ENCODE peak calls at places on chromosomes 12 and 14, in six cellular contexts. One of them, this sample, is unnamed.

GRCh38 chr14:101889898-101890297 is 74.5 kb upstream of the DYNC1H1 start:
- DNase-seq in HCEC 1CT: no peak
- DNase-seq in Ammon's horn: peak
- DNase-seq in GM04503: peak
- DNase-seq in activated T-helper 9 cell treated with anti-CD3 and anti-CD28 coated beads, Interleukin-2, amount 50 U/mL, for 16 hours: no peak
- DNase-seq in iris pigment epithelial cell: peak
- DNase-seq in this sample: no peak

GRCh38 chr12:50411051-50411660 is 10.5 kb downstream of the LARP4 start:
- DNase-seq in Ammon's horn: no peak
- DNase-seq in HCEC 1CT: no peak
- DNase-seq in GM04503: no peak
- DNase-seq in iris pigment epithelial cell: peak
- DNase-seq in activated T-helper 9 cell treated with anti-CD3 and anti-CD28 coated beads, Interleukin-2, amount 50 U/mL, for 16 hours: no peak
- DNase-seq in this sample: no peak

GRCh38 chr12:3491938-3492867 is 1.2 kb downstream of the PRMT8 start:
- DNase-seq in iris pigment epithelial cell: peak
- DNase-seq in HCEC 1CT: no peak
- DNase-seq in activated T-helper 9 cell treated with anti-CD3 and anti-CD28 coated beads, Interleukin-2, amount 50 U/mL, for 16 hours: no peak
- DNase-seq in GM04503: no peak
- DNase-seq in Ammon's horn: peak
- DNase-seq in this sample: no peak

GRCh38 chr14:101478796-101479410 is 82.4 kb upstream of the DIO3 start:
- DNase-seq in activated T-helper 9 cell treated with anti-CD3 and anti-CD28 coated beads, Interleukin-2, amount 50 U/mL, for 16 hours: no peak
- DNase-seq in iris pigment epithelial cell: no peak
- DNase-seq in GM04503: no peak
- DNase-seq in HCEC 1CT: no peak
- DNase-seq in Ammon's horn: no peak
- DNase-seq in this sample: no peak

GRCh38 chr12:124518051-124518932 is 49.1 kb downstream of the NCOR2 start:
- DNase-seq in Ammon's horn: peak
- DNase-seq in activated T-helper 9 cell treated with anti-CD3 and anti-CD28 coated beads, Interleukin-2, amount 50 U/mL, for 16 hours: no peak
- DNase-seq in GM04503: peak
- DNase-seq in iris pigment epithelial cell: peak
- DNase-seq in HCEC 1CT: peak
- DNase-seq in this sample: no peak

GRCh38 chr14:33062476-33062875 is 123.8 kb downstream of the NPAS3 start:
- DNase-seq in iris pigment epithelial cell: no peak
- DNase-seq in Ammon's horn: no peak
- DNase-seq in activated T-helper 9 cell treated with anti-CD3 and anti-CD28 coated beads, Interleukin-2, amount 50 U/mL, for 16 hours: no peak
- DNase-seq in GM04503: no peak
- DNase-seq in HCEC 1CT: no peak
- DNase-seq in this sample: no peak

GRCh38 chr12:2535583-2536187 is 259.1 kb upstream of the FKBP4 start:
- DNase-seq in Ammon's horn: no peak
- DNase-seq in activated T-helper 9 cell treated with anti-CD3 and anti-CD28 coated beads, Interleukin-2, amount 50 U/mL, for 16 hours: no peak
- DNase-seq in GM04503: no peak
- DNase-seq in iris pigment epithelial cell: peak
- DNase-seq in HCEC 1CT: no peak
- DNase-seq in this sample: no peak

GRCh38 chr12:113351089-113351488 is 7.3 kb upstream of the PLBD2 start:
- DNase-seq in HCEC 1CT: no peak
- DNase-seq in GM04503: no peak
- DNase-seq in iris pigment epithelial cell: no peak
- DNase-seq in activated T-helper 9 cell treated with anti-CD3 and anti-CD28 coated beads, Interleukin-2, amount 50 U/mL, for 16 hours: no peak
- DNase-seq in Ammon's horn: no peak
- DNase-seq in this sample: no peak

GRCh38 chr12:91493308-91493707 is 310.7 kb upstream of the DCN start:
- DNase-seq in iris pigment epithelial cell: peak
- DNase-seq in GM04503: no peak
- DNase-seq in HCEC 1CT: peak
- DNase-seq in Ammon's horn: no peak
- DNase-seq in activated T-helper 9 cell treated with anti-CD3 and anti-CD28 coated beads, Interleukin-2, amount 50 U/mL, for 16 hours: no peak
- DNase-seq in this sample: no peak

GRCh38 chr12:124774054-124774461 is 89.6 kb downstream of the SCARB1 start:
- DNase-seq in GM04503: no peak
- DNase-seq in HCEC 1CT: no peak
- DNase-seq in Ammon's horn: no peak
- DNase-seq in iris pigment epithelial cell: peak
- DNase-seq in activated T-helper 9 cell treated with anti-CD3 and anti-CD28 coated beads, Interleukin-2, amount 50 U/mL, for 16 hours: no peak
- DNase-seq in this sample: peak

GRCh38 chr14:49971156-49972141 is 78.6 kb downstream of the ARF6 start:
- DNase-seq in GM04503: no peak
- DNase-seq in Ammon's horn: peak
- DNase-seq in iris pigment epithelial cell: peak
- DNase-seq in HCEC 1CT: peak
- DNase-seq in activated T-helper 9 cell treated with anti-CD3 and anti-CD28 coated beads, Interleukin-2, amount 50 U/mL, for 16 hours: no peak
- DNase-seq in this sample: no peak

GRCh38 chr14:103118019-103118662 is 5.1 kb upstream of the TNFAIP2 start:
- DNase-seq in iris pigment epithelial cell: no peak
- DNase-seq in HCEC 1CT: no peak
- DNase-seq in activated T-helper 9 cell treated with anti-CD3 and anti-CD28 coated beads, Interleukin-2, amount 50 U/mL, for 16 hours: no peak
- DNase-seq in Ammon's horn: peak
- DNase-seq in GM04503: no peak
- DNase-seq in this sample: no peak

GRCh38 chr14:100304825-100305445 is 1.3 kb downstream of the SLC25A29 start:
- DNase-seq in GM04503: no peak
- DNase-seq in Ammon's horn: peak
- DNase-seq in HCEC 1CT: peak
- DNase-seq in activated T-helper 9 cell treated with anti-CD3 and anti-CD28 coated beads, Interleukin-2, amount 50 U/mL, for 16 hours: no peak
- DNase-seq in iris pigment epithelial cell: peak
- DNase-seq in this sample: no peak

GRCh38 chr12:126384029-126384564 is 1318.9 kb downstream of the AACS start:
- DNase-seq in HCEC 1CT: no peak
- DNase-seq in activated T-helper 9 cell treated with anti-CD3 and anti-CD28 coated beads, Interleukin-2, amount 50 U/mL, for 16 hours: no peak
- DNase-seq in Ammon's horn: no peak
- DNase-seq in iris pigment epithelial cell: no peak
- DNase-seq in GM04503: no peak
- DNase-seq in this sample: no peak

GRCh38 chr12:3533703-3534386 is 42.8 kb downstream of the PRMT8 start:
- DNase-seq in GM04503: no peak
- DNase-seq in activated T-helper 9 cell treated with anti-CD3 and anti-CD28 coated beads, Interleukin-2, amount 50 U/mL, for 16 hours: no peak
- DNase-seq in iris pigment epithelial cell: peak
- DNase-seq in HCEC 1CT: peak
- DNase-seq in Ammon's horn: no peak
- DNase-seq in this sample: no peak

GRCh38 chr14:94977016-94977415 is 180.3 kb downstream of the DICER1 start:
- DNase-seq in iris pigment epithelial cell: no peak
- DNase-seq in Ammon's horn: no peak
- DNase-seq in activated T-helper 9 cell treated with anti-CD3 and anti-CD28 coated beads, Interleukin-2, amount 50 U/mL, for 16 hours: no peak
- DNase-seq in GM04503: no peak
- DNase-seq in HCEC 1CT: no peak
- DNase-seq in this sample: no peak

GRCh38 chr14:55718551-55718950 is 138.5 kb downstream of the KTN1 start:
- DNase-seq in GM04503: no peak
- DNase-seq in activated T-helper 9 cell treated with anti-CD3 and anti-CD28 coated beads, Interleukin-2, amount 50 U/mL, for 16 hours: no peak
- DNase-seq in Ammon's horn: no peak
- DNase-seq in iris pigment epithelial cell: no peak
- DNase-seq in HCEC 1CT: no peak
- DNase-seq in this sample: no peak

GRCh38 chr12:101696477-101697196 is 803 bp upstream of the CHPT1 start:
- DNase-seq in iris pigment epithelial cell: no peak
- DNase-seq in activated T-helper 9 cell treated with anti-CD3 and anti-CD28 coated beads, Interleukin-2, amount 50 U/mL, for 16 hours: no peak
- DNase-seq in GM04503: no peak
- DNase-seq in Ammon's horn: peak
- DNase-seq in HCEC 1CT: no peak
- DNase-seq in this sample: no peak

GRCh38 chr12:113097716-113098427 is 37.7 kb downstream of the RASAL1 start:
- DNase-seq in GM04503: no peak
- DNase-seq in HCEC 1CT: no peak
- DNase-seq in iris pigment epithelial cell: peak
- DNase-seq in activated T-helper 9 cell treated with anti-CD3 and anti-CD28 coated beads, Interleukin-2, amount 50 U/mL, for 16 hours: no peak
- DNase-seq in Ammon's horn: peak
- DNase-seq in this sample: no peak

GRCh38 chr12:122023339-122024131 is 1.9 kb downstream of the BCL7A start:
- DNase-seq in iris pigment epithelial cell: peak
- DNase-seq in GM04503: peak
- DNase-seq in HCEC 1CT: peak
- DNase-seq in activated T-helper 9 cell treated with anti-CD3 and anti-CD28 coated beads, Interleukin-2, amount 50 U/mL, for 16 hours: no peak
- DNase-seq in Ammon's horn: peak
- DNase-seq in this sample: no peak

GRCh38 chr12:104519190-104519857 is 62.6 kb downstream of the CHST11 start:
- DNase-seq in GM04503: no peak
- DNase-seq in iris pigment epithelial cell: no peak
- DNase-seq in HCEC 1CT: no peak
- DNase-seq in Ammon's horn: peak
- DNase-seq in activated T-helper 9 cell treated with anti-CD3 and anti-CD28 coated beads, Interleukin-2, amount 50 U/mL, for 16 hours: no peak
- DNase-seq in this sample: no peak

GRCh38 chr12:118402251-118402650 is 25.9 kb downstream of the SUDS3 start:
- DNase-seq in activated T-helper 9 cell treated with anti-CD3 and anti-CD28 coated beads, Interleukin-2, amount 50 U/mL, for 16 hours: no peak
- DNase-seq in iris pigment epithelial cell: peak
- DNase-seq in GM04503: peak
- DNase-seq in Ammon's horn: peak
- DNase-seq in HCEC 1CT: peak
- DNase-seq in this sample: no peak

GRCh38 chr14:24052656-24053547 is 1.1 kb downstream of the CARMIL3 start:
- DNase-seq in Ammon's horn: no peak
- DNase-seq in iris pigment epithelial cell: no peak
- DNase-seq in HCEC 1CT: no peak
- DNase-seq in GM04503: no peak
- DNase-seq in activated T-helper 9 cell treated with anti-CD3 and anti-CD28 coated beads, Interleukin-2, amount 50 U/mL, for 16 hours: peak
- DNase-seq in this sample: peak

GRCh38 chr14:77458249-77458950 is 507 bp downstream of the AHSA1 start:
- DNase-seq in GM04503: no peak
- DNase-seq in activated T-helper 9 cell treated with anti-CD3 and anti-CD28 coated beads, Interleukin-2, amount 50 U/mL, for 16 hours: peak
- DNase-seq in iris pigment epithelial cell: peak
- DNase-seq in Ammon's horn: peak
- DNase-seq in HCEC 1CT: peak
- DNase-seq in this sample: no peak

GRCh38 chr14:77003960-77004710 is 24.4 kb downstream of the IRF2BPL start:
- DNase-seq in iris pigment epithelial cell: peak
- DNase-seq in GM04503: no peak
- DNase-seq in HCEC 1CT: no peak
- DNase-seq in activated T-helper 9 cell treated with anti-CD3 and anti-CD28 coated beads, Interleukin-2, amount 50 U/mL, for 16 hours: no peak
- DNase-seq in Ammon's horn: no peak
- DNase-seq in this sample: no peak

GRCh38 chr14:20143911-20144310 is 5.3 kb downstream of the OR4N5 start:
- DNase-seq in iris pigment epithelial cell: no peak
- DNase-seq in HCEC 1CT: no peak
- DNase-seq in activated T-helper 9 cell treated with anti-CD3 and anti-CD28 coated beads, Interleukin-2, amount 50 U/mL, for 16 hours: no peak
- DNase-seq in GM04503: no peak
- DNase-seq in Ammon's horn: no peak
- DNase-seq in this sample: no peak

GRCh38 chr12:11697670-11698387 is 48.4 kb downstream of the ETV6 start:
- DNase-seq in activated T-helper 9 cell treated with anti-CD3 and anti-CD28 coated beads, Interleukin-2, amount 50 U/mL, for 16 hours: no peak
- DNase-seq in GM04503: peak
- DNase-seq in HCEC 1CT: peak
- DNase-seq in Ammon's horn: no peak
- DNase-seq in iris pigment epithelial cell: peak
- DNase-seq in this sample: no peak

This sample was measured in natural killer cell treated with Interleukin-12 subunit alpha and Interleukin-12 subunit beta and Interleukin-15 and Interleukin-18, amount 100 ng/mL, for 72 hours.